ENCODE peak calls at places on chromosomes 6 and 20, in eight cellular contexts. One of them, this sample, is unnamed. For H3K27me3, the result is how much of the 10 kb centered on the place peaks cover.

GRCh38 chr6:155354167-155354566 is 39.9 kb upstream of the TFB1M start:
- DNase-seq in hepatocyte: no peak
- DNase-seq in cardiac muscle cell: no peak
- DNase-seq in mammary epithelial cell: no peak
- DNase-seq in IMR-90: no peak
- DNase-seq in fibroblast of lung: no peak
- DNase-seq in sigmoid colon: no peak
- DNase-seq in breast epithelium: no peak
- DNase-seq in this sample: no peak

GRCh38 chr20:31604567-31605030 is 490 bp upstream of the ID1 start:
- DNase-seq in mammary epithelial cell: no peak
- DNase-seq in sigmoid colon: no peak
- DNase-seq in breast epithelium: no peak
- DNase-seq in fibroblast of lung: no peak
- DNase-seq in hepatocyte: no peak
- DNase-seq in IMR-90: no peak
- DNase-seq in cardiac muscle cell: no peak
- DNase-seq in this sample: no peak

GRCh38 chr6:20850687-20851416 is 316.6 kb downstream of the CDKAL1 start:
- DNase-seq in fibroblast of lung: no peak
- DNase-seq in hepatocyte: no peak
- DNase-seq in IMR-90: no peak
- DNase-seq in sigmoid colon: no peak
- DNase-seq in breast epithelium: no peak
- DNase-seq in cardiac muscle cell: no peak
- DNase-seq in mammary epithelial cell: no peak
- DNase-seq in this sample: no peak

GRCh38 chr6:131197716-131198115 is 62.4 kb downstream of the AKAP7 start:
- DNase-seq in hepatocyte: no peak
- DNase-seq in fibroblast of lung: no peak
- DNase-seq in cardiac muscle cell: no peak
- DNase-seq in mammary epithelial cell: no peak
- DNase-seq in breast epithelium: no peak
- DNase-seq in sigmoid colon: no peak
- DNase-seq in IMR-90: no peak
- DNase-seq in this sample: no peak

GRCh38 chr6:14252271-14252850 is 134.8 kb downstream of the CD83 start:
- DNase-seq in fibroblast of lung: no peak
- DNase-seq in sigmoid colon: no peak
- DNase-seq in hepatocyte: no peak
- DNase-seq in IMR-90: no peak
- DNase-seq in breast epithelium: no peak
- DNase-seq in cardiac muscle cell: no peak
- DNase-seq in mammary epithelial cell: no peak
- DNase-seq in this sample: no peak

GRCh38 chr20:57392512-57393271 is 1.5 kb downstream of the RBM38 start:
- DNase-seq in fibroblast of lung: no peak
- DNase-seq in IMR-90: no peak
- DNase-seq in hepatocyte: no peak
- DNase-seq in cardiac muscle cell: no peak
- DNase-seq in mammary epithelial cell: no peak
- DNase-seq in sigmoid colon: peak
- DNase-seq in breast epithelium: no peak
- DNase-seq in this sample: no peak

GRCh38 chr6:85354761-85355618 is 94.9 kb upstream of the NT5E start:
- DNase-seq in hepatocyte: peak
- DNase-seq in cardiac muscle cell: peak
- DNase-seq in sigmoid colon: peak
- DNase-seq in IMR-90: peak
- DNase-seq in mammary epithelial cell: peak
- DNase-seq in fibroblast of lung: peak
- DNase-seq in breast epithelium: peak
- DNase-seq in this sample: no peak

GRCh38 chr6:142773324-142773723 is 171.7 kb downstream of the HIVEP2 start:
- DNase-seq in mammary epithelial cell: no peak
- DNase-seq in sigmoid colon: no peak
- DNase-seq in IMR-90: no peak
- DNase-seq in fibroblast of lung: no peak
- DNase-seq in hepatocyte: no peak
- DNase-seq in breast epithelium: no peak
- DNase-seq in cardiac muscle cell: no peak
- DNase-seq in this sample: no peak

GRCh38 chr6:138814179-138814834 is 18.4 kb downstream of the ECT2L start:
- DNase-seq in cardiac muscle cell: no peak
- DNase-seq in hepatocyte: peak
- DNase-seq in sigmoid colon: no peak
- DNase-seq in fibroblast of lung: no peak
- DNase-seq in IMR-90: no peak
- DNase-seq in breast epithelium: no peak
- DNase-seq in mammary epithelial cell: peak
- DNase-seq in this sample: no peak

GRCh38 chr6:148104131-148104530 is 238.5 kb upstream of the SASH1 start:
- DNase-seq in fibroblast of lung: no peak
- DNase-seq in hepatocyte: no peak
- DNase-seq in cardiac muscle cell: no peak
- DNase-seq in breast epithelium: no peak
- DNase-seq in mammary epithelial cell: no peak
- DNase-seq in sigmoid colon: no peak
- DNase-seq in IMR-90: no peak
- DNase-seq in this sample: no peak

GRCh38 chr20:63695419-63696310 is 787 bp upstream of the TNFRSF6B start:
- DNase-seq in mammary epithelial cell: no peak
- DNase-seq in cardiac muscle cell: no peak
- DNase-seq in sigmoid colon: peak
- DNase-seq in IMR-90: no peak
- DNase-seq in hepatocyte: no peak
- DNase-seq in fibroblast of lung: no peak
- DNase-seq in breast epithelium: no peak
- DNase-seq in this sample: no peak

GRCh38 chr6:15522856-15523529 is 139.8 kb downstream of the DTNBP1 start:
- DNase-seq in fibroblast of lung: no peak
- DNase-seq in cardiac muscle cell: no peak
- DNase-seq in hepatocyte: no peak
- DNase-seq in IMR-90: no peak
- DNase-seq in breast epithelium: peak
- DNase-seq in sigmoid colon: peak
- DNase-seq in mammary epithelial cell: no peak
- DNase-seq in this sample: no peak

GRCh38 chr6:133707456-133707855 is 181.5 kb upstream of the TCF21 start:
- DNase-seq in cardiac muscle cell: peak
- DNase-seq in fibroblast of lung: peak
- DNase-seq in sigmoid colon: no peak
- DNase-seq in mammary epithelial cell: peak
- DNase-seq in breast epithelium: no peak
- DNase-seq in IMR-90: peak
- DNase-seq in hepatocyte: no peak
- DNase-seq in this sample: peak

GRCh38 chr20:16437387-16437990 is 135.8 kb downstream of the KIF16B start:
- DNase-seq in cardiac muscle cell: no peak
- DNase-seq in sigmoid colon: no peak
- DNase-seq in fibroblast of lung: no peak
- DNase-seq in IMR-90: no peak
- DNase-seq in hepatocyte: no peak
- DNase-seq in mammary epithelial cell: no peak
- DNase-seq in breast epithelium: no peak
- DNase-seq in this sample: no peak

GRCh38 chr6:112086744-112087135 is 542 bp downstream of the TUBE1 start:
- DNase-seq in cardiac muscle cell: peak
- DNase-seq in mammary epithelial cell: peak
- DNase-seq in sigmoid colon: no peak
- DNase-seq in fibroblast of lung: peak
- DNase-seq in IMR-90: peak
- DNase-seq in hepatocyte: peak
- DNase-seq in breast epithelium: no peak
- DNase-seq in this sample: peak

GRCh38 chr6:149364558-149364957 is 35.5 kb upstream of the SUMO4 start:
- DNase-seq in mammary epithelial cell: no peak
- DNase-seq in fibroblast of lung: peak
- DNase-seq in hepatocyte: no peak
- DNase-seq in IMR-90: peak
- DNase-seq in breast epithelium: no peak
- DNase-seq in cardiac muscle cell: peak
- DNase-seq in sigmoid colon: no peak
- DNase-seq in this sample: no peak

GRCh38 chr20:25280051-25280573 is 32.2 kb downstream of the PYGB start:
- DNase-seq in breast epithelium: peak
- DNase-seq in hepatocyte: no peak
- DNase-seq in sigmoid colon: peak
- DNase-seq in mammary epithelial cell: no peak
- DNase-seq in fibroblast of lung: no peak
- DNase-seq in IMR-90: no peak
- DNase-seq in cardiac muscle cell: no peak
- DNase-seq in this sample: no peak

DNA sequence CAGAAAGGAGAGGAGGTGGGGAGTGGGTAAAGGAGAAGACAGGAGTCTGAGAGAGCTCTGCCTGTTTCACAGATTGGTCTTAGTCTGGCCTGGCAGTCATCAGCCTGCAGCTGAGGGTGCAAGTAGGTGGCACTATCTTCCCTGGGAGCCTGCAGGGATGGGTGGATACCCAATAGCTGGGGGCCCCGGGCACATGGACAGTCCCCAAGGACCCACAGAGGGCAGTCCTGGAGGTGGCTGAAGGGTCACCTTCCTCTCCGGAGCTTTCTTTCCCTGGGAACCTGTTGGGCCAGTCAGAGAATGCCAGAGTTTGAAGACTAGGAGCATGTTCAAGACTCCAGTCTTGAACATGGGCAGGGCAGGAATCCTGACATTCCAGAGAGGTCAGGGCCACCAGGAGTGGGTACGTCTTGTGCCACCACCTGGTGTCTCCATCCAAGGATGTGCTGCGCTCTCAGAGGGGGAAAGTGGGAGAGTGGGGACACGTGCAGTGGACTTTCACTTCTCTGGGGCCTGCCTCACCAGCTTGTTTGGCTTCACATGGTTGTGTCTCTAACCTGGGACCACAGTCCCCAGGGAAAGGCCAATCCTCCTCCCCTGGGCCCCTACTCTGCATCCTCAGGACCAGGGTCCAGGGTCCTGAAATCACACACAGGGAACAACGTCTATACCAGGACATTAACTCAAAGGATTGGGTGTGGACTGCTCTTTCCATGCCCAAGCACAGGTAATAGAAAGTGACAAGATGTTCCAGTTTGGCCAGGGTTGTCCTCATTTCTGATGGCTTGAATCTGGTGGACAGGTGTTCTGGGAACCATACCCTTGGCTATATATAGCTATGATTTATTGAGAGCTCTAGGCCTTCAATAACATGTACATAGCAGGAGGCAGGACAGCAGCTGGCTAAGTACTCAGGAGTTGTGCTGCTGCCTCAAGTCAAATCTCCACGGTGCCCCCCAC is 18.0 kb downstream of the AARS2 start:
- DNase-seq in breast epithelium: no peak
- DNase-seq in mammary epithelial cell: no peak
- DNase-seq in IMR-90: no peak
- DNase-seq in hepatocyte: no peak
- DNase-seq in fibroblast of lung: no peak
- DNase-seq in sigmoid colon: no peak
- DNase-seq in cardiac muscle cell: no peak
- DNase-seq in this sample: no peak
- H3K27me3 ChIP-seq in breast epithelium: under half
- H3K27me3 ChIP-seq in mammary epithelial cell: under half
- H3K27me3 ChIP-seq in IMR-90: half or more
- H3K27me3 ChIP-seq in hepatocyte: half or more
- H3K27me3 ChIP-seq in fibroblast of lung: half or more
- H3K27me3 ChIP-seq in sigmoid colon: under half
- H3K27me3 ChIP-seq in cardiac muscle cell: under half
- H3K27me3 ChIP-seq in this sample: under half

DNA sequence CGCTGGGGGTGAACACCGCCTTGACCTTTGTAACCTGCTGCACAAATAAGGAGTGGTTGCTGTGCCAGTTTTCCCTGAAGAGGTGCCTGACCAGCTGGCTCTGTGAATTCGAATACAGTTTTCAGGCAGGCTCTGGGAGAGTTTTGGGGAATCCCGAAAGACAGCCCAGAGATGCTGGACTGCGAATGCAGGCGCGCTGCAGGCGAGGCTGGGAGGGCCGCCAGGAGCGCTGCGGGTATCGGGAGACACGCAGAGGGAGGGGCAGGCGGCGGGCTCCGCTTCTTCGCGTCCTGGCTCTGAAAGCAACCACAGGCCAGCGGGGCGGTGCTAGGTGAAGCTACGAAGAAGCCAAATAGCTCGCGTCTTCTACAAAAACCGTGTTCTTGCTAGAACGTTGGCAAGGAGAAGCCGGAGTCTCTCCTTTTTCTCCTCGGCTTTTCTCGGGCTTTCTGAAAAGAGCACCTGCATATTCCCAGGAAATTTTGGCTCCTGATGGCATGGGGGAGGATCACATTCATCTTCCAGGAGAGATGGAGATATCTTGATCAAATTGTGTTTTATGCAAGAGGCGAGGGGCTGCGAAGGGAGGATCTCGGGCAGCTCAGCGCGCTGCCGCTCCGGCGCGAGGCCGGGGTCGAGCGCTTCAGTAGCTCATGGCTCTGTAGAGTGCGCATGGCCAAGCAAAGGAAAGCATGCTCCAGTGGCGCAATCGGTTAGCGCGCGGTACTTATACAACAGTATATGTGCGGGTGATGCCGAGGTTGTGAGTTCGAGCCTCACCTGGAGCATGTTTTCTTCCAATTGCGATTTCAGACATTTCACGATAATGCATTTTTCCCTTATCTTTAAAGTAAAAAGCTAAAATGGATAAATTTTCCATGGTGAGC is 158.1 kb upstream of the ZNF184 start:
- DNase-seq in hepatocyte: peak
- DNase-seq in mammary epithelial cell: peak
- DNase-seq in breast epithelium: no peak
- DNase-seq in sigmoid colon: no peak
- DNase-seq in fibroblast of lung: peak
- DNase-seq in cardiac muscle cell: peak
- DNase-seq in IMR-90: peak
- DNase-seq in this sample: no peak
- H3K4me3 ChIP-seq in hepatocyte: peak
- H3K4me3 ChIP-seq in mammary epithelial cell: peak
- H3K4me3 ChIP-seq in breast epithelium: no peak
- H3K4me3 ChIP-seq in sigmoid colon: peak
- H3K4me3 ChIP-seq in fibroblast of lung: peak
- H3K4me3 ChIP-seq in cardiac muscle cell: peak
- H3K4me3 ChIP-seq in IMR-90: peak
- H3K4me3 ChIP-seq in this sample: peak

GRCh38 chr20:53623454-53624206 is 30.0 kb upstream of the ZNF217 start:
- DNase-seq in mammary epithelial cell: peak
- DNase-seq in hepatocyte: peak
- DNase-seq in fibroblast of lung: peak
- DNase-seq in IMR-90: peak
- DNase-seq in cardiac muscle cell: peak
- DNase-seq in breast epithelium: peak
- DNase-seq in sigmoid colon: peak
- DNase-seq in this sample: no peak
- TF ChIP-seq CTCF in mammary epithelial cell: no peak
- TF ChIP-seq CTCF in hepatocyte: peak
- TF ChIP-seq CTCF in fibroblast of lung: no peak
- TF ChIP-seq CTCF in IMR-90: peak
- TF ChIP-seq CTCF in cardiac muscle cell: peak
- TF ChIP-seq CTCF in breast epithelium: no peak
- TF ChIP-seq CTCF in sigmoid colon: no peak
- TF ChIP-seq CTCF in this sample: no peak

DNA sequence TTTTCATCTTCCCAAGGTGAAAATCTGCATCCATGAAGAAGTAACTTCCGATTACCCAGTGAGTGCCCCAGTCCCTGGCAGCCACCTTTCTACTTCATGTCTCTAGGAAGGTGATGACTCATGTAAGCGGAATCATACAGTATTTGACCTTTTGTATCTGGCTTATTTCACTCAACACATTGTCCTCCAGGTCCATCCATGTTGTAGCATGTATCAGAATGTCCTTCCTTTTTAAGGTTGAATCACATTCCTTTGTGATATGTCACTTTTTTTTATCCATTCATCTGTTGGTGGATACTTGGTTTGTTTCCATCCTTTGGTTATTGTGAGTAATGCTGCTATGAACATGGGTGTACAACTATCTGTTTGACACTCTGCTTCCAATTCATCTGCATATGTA is 176.3 kb upstream of the CDYL start:
- DNase-seq in fibroblast of lung: peak
- DNase-seq in cardiac muscle cell: peak
- DNase-seq in mammary epithelial cell: peak
- DNase-seq in sigmoid colon: no peak
- DNase-seq in hepatocyte: peak
- DNase-seq in IMR-90: peak
- DNase-seq in breast epithelium: no peak
- DNase-seq in this sample: no peak
- H3K27me3 ChIP-seq in fibroblast of lung: under half
- H3K27me3 ChIP-seq in cardiac muscle cell: under half
- H3K27me3 ChIP-seq in mammary epithelial cell: under half
- H3K27me3 ChIP-seq in sigmoid colon: under half
- H3K27me3 ChIP-seq in hepatocyte: under half
- H3K27me3 ChIP-seq in IMR-90: under half
- H3K27me3 ChIP-seq in breast epithelium: under half
- H3K27me3 ChIP-seq in this sample: under half